ENCODE peak calls at places on chromosomes 7 and 10, in four cellular contexts. C is A549, E is IMR-90, D is GM12878. U is an unnamed sample.

GRCh38 chr7:13179011-13179574 is 491.7 kb downstream of the ARL4A start:
- DNase-seq in D (no peak), C (no peak), E (peak), U (peak)

GRCh38 chr7:129110575-129111376 is 33.7 kb upstream of the TSPAN33 start:
- DNase-seq in D (no peak), C (no peak), E (no peak), U (peak)

GRCh38 chr7:150986099-150986512 is 4.7 kb upstream of the NOS3 start:
- DNase-seq in E (peak), D (no peak), C (peak), U (peak)

GRCh38 chr7:100837099-100837836 is 9.9 kb upstream of the EPHB4 start:
- DNase-seq in D (peak), E (peak), C (peak), U (peak)

GRCh38 chr7:137717811-137718271 is 128.9 kb downstream of the DGKI start:
- DNase-seq in D (peak), E (peak), C (no peak), U (no peak)

GRCh38 chr10:22911889-22912762 is 15.7 kb upstream of the ARMC3 start:
- DNase-seq in E (no peak), D (no peak), C (no peak), U (peak)

GRCh38 chr10:79434816-79435215 is 10.6 kb downstream of the ZCCHC24 start:
- DNase-seq in C (no peak), E (peak), D (no peak), U (peak)

GRCh38 chr10:125132331-125132730 is 28.0 kb downstream of the CTBP2 start:
- DNase-seq in C (no peak), E (peak), D (no peak), U (no peak)

GRCh38 chr7:730501-731439 is 3.7 kb upstream of the PRKAR1B start:
- DNase-seq in D (no peak), E (peak), C (no peak), U (no peak)

GRCh38 chr7:29274156-29275017 is 79.8 kb downstream of the CHN2 start:
- DNase-seq in C (no peak), D (no peak), E (no peak), U (no peak)

GRCh38 chr7:47501406-47501805 is 80.5 kb downstream of the TNS3 start:
- DNase-seq in E (peak), C (no peak), D (no peak), U (no peak)

GRCh38 chr7:22231806-22232205 is 125.1 kb downstream of the RAPGEF5 start:
- DNase-seq in D (no peak), C (no peak), E (no peak), U (no peak)

GRCh38 chr10:6579193-6579903 is 728 bp downstream of the PRKCQ start:
- DNase-seq in D (no peak), C (no peak), E (no peak), U (peak)

GRCh38 chr10:78529262-78529661 is 495.6 kb downstream of the RPS24 start:
- DNase-seq in C (no peak), D (no peak), E (no peak), U (no peak)

GRCh38 chr7:23315366-23315765 is 16.2 kb downstream of the MALSU1 start:
- DNase-seq in E (no peak), C (no peak), D (no peak), U (no peak)

GRCh38 chr7:127845497-127846214 is 185.6 kb downstream of the LRRC4 start:
- DNase-seq in C (no peak), D (no peak), E (no peak), U (no peak)

GRCh38 chr7:30521532-30521931 is 16.9 kb upstream of the GGCT start:
- DNase-seq in C (no peak), E (peak), D (no peak), U (no peak)

GRCh38 chr10:125151824-125152634 is 8.3 kb downstream of the CTBP2 start:
- DNase-seq in C (no peak), E (no peak), D (no peak), U (peak)

GRCh38 chr10:82378146-82378545 is 503.2 kb downstream of the NRG3 start:
- DNase-seq in C (no peak), D (no peak), E (peak), U (no peak)

GRCh38 chr7:18530224-18531179 is 35.0 kb downstream of the HDAC9 start:
- DNase-seq in E (no peak), D (no peak), C (no peak), U (no peak)

GRCh38 chr7:757741-758163 is 30.7 kb upstream of the PRKAR1B start:
- DNase-seq in D (no peak), C (no peak), E (no peak), U (peak)

GRCh38 chr7:147406521-147407115 is 1183.9 kb upstream of the C7orf33 start:
- DNase-seq in E (peak), D (no peak), C (no peak), U (no peak)

GRCh38 chr7:147400221-147400689 is 1190.3 kb upstream of the C7orf33 start:
- DNase-seq in E (peak), D (no peak), C (no peak), U (no peak)

GRCh38 chr7:147405621-147406020 is 1184.9 kb upstream of the C7orf33 start:
- DNase-seq in E (no peak), C (no peak), D (no peak), U (no peak)

GRCh38 chr7:147400926-147401325 is 1189.6 kb upstream of the C7orf33 start:
- DNase-seq in C (no peak), D (no peak), E (no peak), U (no peak)
- TF ChIP-seq ELK1 in C (no peak), D (no peak), E (no peak), U (no peak)

GRCh38 chr10:113326160-113327111 is 226.4 kb upstream of the HABP2 start:
- DNase-seq in D (peak), C (peak), E (peak), U (peak)
- H3K4me2 ChIP-seq in D (no peak), C (peak), E (no peak), U (no peak)

DNA sequence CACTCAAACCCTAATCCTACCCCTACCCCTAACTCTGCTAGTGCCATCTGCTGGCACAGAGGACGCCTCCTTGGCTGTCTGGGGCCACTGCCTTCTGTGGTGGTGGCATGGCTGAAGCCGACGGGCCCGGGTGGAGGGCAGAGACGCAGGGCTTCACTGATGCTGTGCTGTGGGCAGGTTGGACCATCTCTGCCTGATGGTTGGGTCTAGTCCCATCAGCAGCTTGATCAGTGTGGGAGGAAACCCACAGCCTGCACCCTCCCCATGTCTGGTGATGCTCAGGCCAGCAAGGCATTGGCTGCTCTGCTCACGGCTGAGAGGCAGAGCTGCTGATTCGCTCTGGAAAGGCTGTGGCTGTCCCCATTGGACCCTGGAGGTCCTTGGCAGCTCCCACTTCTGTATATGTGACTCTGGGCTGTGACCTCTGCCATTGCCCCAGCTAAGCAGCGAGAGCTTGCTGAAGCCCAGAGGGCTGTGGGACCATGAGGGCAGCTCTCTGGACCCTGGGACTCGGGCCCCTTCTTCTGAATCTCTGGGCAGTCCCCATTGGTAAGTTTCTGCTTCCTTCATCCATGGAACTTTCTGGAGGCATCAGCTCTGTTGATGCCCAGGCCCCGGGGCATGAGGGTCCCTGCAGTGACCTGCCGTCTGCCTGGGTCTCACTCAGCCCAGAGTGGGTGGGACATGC is at the start of gene SCART1:
- DNase-seq in C (no peak), D (no peak), E (no peak), U (peak)
- TF ChIP-seq ELK1 in C (no peak), D (no peak), E (no peak), U (no peak)

DNA sequence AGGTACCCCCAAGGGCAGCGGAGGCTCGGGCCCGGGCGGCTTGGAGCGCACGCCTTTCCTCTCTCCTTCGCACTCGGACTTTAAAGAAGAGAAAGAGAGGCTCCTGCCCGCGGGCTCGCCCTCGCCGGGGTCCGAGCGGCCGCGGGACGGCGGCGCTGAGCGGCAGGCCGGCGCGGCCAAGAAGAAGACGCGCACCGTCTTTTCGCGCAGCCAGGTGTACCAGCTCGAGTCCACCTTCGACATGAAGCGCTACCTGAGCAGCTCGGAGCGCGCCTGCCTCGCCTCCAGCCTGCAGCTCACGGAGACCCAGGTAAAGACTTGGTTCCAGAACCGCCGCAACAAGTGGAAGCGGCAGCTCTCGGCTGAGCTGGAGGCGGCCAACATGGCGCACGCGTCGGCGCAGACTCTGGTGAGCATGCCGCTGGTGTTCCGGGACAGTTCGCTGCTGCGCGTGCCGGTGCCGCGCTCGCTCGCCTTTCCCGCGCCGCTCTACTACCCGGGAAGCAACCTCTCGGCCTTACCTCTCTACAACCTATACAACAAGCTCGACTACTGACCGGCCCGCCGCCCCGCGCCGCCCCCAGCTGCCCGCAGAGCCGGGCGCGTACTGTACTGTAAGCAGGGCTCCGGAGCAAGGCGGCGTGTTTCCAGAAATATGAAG is 1.8 kb downstream of the HMX2 start:
- DNase-seq in E (peak), C (no peak), D (no peak), U (no peak)
- H3K4me2 ChIP-seq in E (peak), C (no peak), D (peak), U (no peak)